ENCODE peak calls at places on chromosomes 4 and X, in five cellular contexts. R is Peyer's patch, F is tibial artery, X is mammary epithelial cell, M is ovary. N is an unnamed sample.

GRCh38 chr4:40629401-40630334 is at the start of gene RBM47:
- DNase-seq in F (peak), X (peak), R (peak), M (peak), N (peak)

GRCh38 chrX:39854772-39855747 is 242.7 kb downstream of the BCOR start:
- DNase-seq in R (peak), F (no peak), M (no peak), X (no peak), N (peak)

GRCh38 chr4:82044141-82044993 is 329.4 kb downstream of the HNRNPD start:
- DNase-seq in F (peak), M (peak), X (peak), R (no peak), N (no peak)

GRCh38 chr4:74278490-74278889 is 29.8 kb upstream of the EPGN start:
- DNase-seq in X (no peak), R (no peak), M (no peak), F (no peak), N (no peak)

GRCh38 chr4:85919488-85919887 is 440.4 kb downstream of the MAPK10 start:
- DNase-seq in X (no peak), R (no peak), F (no peak), M (no peak), N (no peak)

GRCh38 chrX:10903518-10903917 is 207.6 kb upstream of the HCCS start:
- DNase-seq in M (no peak), X (no peak), R (no peak), F (no peak), N (no peak)

GRCh38 chrX:9902651-9903050 is 64.5 kb upstream of the CLDN34 start:
- DNase-seq in F (no peak), R (no peak), M (no peak), X (peak), N (no peak)

GRCh38 chr4:137408527-137409177 is 123.6 kb downstream of the PCDH18 start:
- DNase-seq in M (no peak), R (no peak), F (no peak), X (no peak), N (no peak)

GRCh38 chr4:47367761-47368160 is 95.7 kb downstream of the COMMD8 start:
- DNase-seq in F (no peak), R (no peak), M (no peak), X (no peak), N (no peak)

GRCh38 chr4:116023049-116023448 is 909.6 kb upstream of the NDST4 start:
- DNase-seq in F (no peak), R (no peak), X (no peak), M (no peak), N (no peak)

GRCh38 chr4:21742326-21742725 is 206.2 kb downstream of the KCNIP4 start:
- DNase-seq in M (no peak), R (no peak), F (no peak), X (no peak), N (no peak)

DNA sequence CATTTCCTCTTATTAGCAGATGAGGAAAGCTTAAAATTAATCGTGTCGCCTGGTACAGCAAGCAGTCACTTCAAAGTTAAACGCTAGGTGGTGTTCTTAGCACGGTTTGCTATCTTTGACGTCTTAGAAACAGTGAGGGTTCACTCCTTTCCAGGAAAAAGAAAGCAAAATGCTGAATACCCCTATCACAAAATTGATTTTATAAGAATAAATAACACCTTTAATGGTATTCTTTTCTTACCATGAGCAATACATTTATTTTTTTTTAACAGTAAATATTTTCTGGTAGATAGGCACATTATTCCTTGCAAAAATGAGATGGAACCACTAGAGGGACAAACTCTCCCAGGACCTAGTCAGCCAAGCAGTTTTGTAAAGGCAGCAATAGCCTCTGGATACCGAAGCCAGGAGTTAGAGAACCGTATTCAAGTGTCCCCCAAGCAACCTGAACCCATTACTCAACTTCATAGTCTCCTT is 153.9 kb downstream of the KDR start:
- DNase-seq in X (peak), M (no peak), F (no peak), R (no peak), N (no peak)
- TF ChIP-seq CTCF in X (peak), M (peak), F (peak), R (peak), N (peak)

GRCh38 chr4:102758241-102758871 is 2.4 kb downstream of the MANBA start:
- DNase-seq in X (no peak), M (no peak), R (no peak), F (no peak), N (no peak)
- H3K4me3 ChIP-seq in X (no peak), M (no peak), R (no peak), F (no peak), N (no peak)

GRCh38 chrX:97374266-97374665 is 490.6 kb downstream of the RPA4 start:
- DNase-seq in F (no peak), M (no peak), R (no peak), X (no peak), N (no peak)
- TF ChIP-seq CTCF in F (no peak), M (no peak), R (no peak), X (no peak), N (no peak)

DNA sequence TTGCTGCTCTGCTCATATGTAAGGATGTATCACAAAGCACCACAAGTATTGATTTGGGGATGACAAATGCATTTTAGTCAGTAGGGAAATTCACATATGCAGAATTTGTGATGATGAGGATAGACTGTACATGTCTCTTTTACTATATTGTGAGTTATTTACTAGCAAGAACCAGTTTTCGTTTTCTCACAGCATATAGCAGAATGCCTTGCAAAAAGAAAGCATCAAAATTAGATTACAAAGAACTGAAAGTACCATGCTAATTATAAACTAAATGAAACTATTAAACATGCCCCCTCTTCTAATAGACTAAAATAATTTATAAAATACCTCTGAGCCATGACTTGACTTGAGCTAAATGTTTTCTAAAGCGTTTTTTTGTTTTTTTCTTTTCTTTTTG is 20.1 kb downstream of the TNIP3 start:
- DNase-seq in R (no peak), F (no peak), X (no peak), M (no peak), N (no peak)
- H3K4me3 ChIP-seq in R (no peak), F (no peak), X (no peak), M (no peak), N (no peak)

GRCh38 chr4:3791256-3791655 is 25.1 kb downstream of the ADRA2C start:
- DNase-seq in F (no peak), X (no peak), R (no peak), M (no peak), N (no peak)

GRCh38 chr4:3790006-3790561 is 23.9 kb downstream of the ADRA2C start:
- DNase-seq in M (no peak), X (no peak), R (no peak), F (no peak), N (no peak)

GRCh38 chr4:3791910-3792542 is 25.8 kb downstream of the ADRA2C start:
- DNase-seq in M (peak), R (no peak), X (peak), F (no peak), N (no peak)

GRCh38 chr4:3793545-3793944 is 27.4 kb downstream of the ADRA2C start:
- DNase-seq in F (no peak), R (no peak), M (no peak), X (no peak), N (no peak)

DNA sequence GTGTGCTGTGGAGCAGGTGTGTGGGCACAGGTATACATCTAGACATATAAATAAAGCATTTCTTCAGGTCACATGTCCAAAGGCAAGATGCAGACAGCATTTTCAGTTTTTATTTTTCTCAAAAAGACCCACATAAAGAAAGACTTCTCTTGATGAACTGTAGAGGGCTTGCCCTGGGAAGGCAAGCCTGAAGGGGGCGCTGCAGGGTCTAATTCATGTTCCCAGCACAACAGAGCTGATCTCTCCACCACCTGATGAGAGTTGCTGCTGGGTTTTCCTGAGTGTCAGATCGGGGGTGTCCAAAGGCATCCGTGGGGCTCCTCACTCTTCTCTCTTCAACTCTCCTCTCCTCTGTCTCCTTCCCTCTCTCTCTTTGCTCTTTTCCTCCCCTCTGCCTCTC is 26.6 kb downstream of the ADRA2C start:
- DNase-seq in F (no peak), X (no peak), M (no peak), R (no peak), N (no peak)
- TF ChIP-seq CTCF in F (no peak), X (no peak), M (no peak), R (no peak), N (peak)

GRCh38 chrX:54496936-54497335 is 902 bp upstream of the FGD1 start:
- DNase-seq in M (no peak), R (no peak), F (no peak), X (no peak), N (no peak)

GRCh38 chrX:54494166-54494969 is 1.7 kb downstream of the FGD1 start:
- DNase-seq in R (no peak), M (no peak), X (peak), F (no peak), N (no peak)

GRCh38 chrX:54496517-54496852 is 451 bp upstream of the FGD1 start:
- DNase-seq in X (no peak), F (no peak), M (no peak), R (no peak), N (no peak)

GRCh38 chrX:54494970-54495813 is 842 bp downstream of the FGD1 start:
- DNase-seq in F (peak), M (peak), R (no peak), X (peak), N (no peak)

DNA sequence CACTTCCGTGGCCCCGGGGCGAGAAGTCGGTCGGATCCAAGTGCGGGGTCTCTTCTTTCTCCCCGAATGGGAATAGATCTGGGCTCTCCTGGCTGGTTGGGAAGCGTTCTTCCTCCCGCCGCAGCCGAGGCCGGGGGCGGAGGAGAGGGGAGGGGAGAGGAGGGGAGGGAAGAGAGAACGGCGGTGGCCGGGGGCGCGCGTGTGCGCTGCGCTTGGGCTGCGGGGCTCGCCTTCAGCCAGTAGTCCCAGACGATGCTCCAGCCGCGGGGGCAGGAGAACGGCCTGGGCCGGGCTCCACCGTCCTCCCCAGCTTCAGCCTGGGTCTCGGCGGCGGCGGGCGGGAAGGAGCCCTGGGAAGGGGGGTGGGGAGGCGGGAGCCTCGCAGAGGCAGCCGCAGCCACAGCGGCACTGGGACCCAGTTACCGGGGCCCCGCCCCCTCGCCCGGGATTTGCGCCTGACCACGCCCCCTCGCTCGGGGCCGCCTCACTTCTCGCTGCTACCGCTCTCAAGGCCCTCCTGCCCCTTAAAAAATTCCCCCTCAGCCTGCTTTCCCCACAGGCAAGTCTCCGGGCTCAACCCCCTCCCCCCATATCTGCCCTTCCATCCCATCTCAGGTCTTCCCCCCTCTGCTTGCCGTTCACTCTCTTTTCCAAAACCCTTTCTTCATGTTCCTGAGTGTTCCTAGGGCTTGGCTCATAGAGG is at the start of gene FGD1:
- DNase-seq in R (peak), F (peak), M (peak), X (peak), N (no peak)
- H3K4me3 ChIP-seq in R (peak), F (peak), M (peak), X (peak), N (no peak)

N was measured in GM12864.